ENCODE peak calls at places on chromosomes 6 and 20, in eight cellular contexts. Y is lower leg skin, X is right lobe of liver, E is GM12891, T is Peyer's patch, B is body of pancreas, R is HepG2, K is esophagus squamous epithelium. M is an unnamed sample.

GRCh38 chr6:18350271-18350670 is 36.9 kb upstream of the RNF144B start:
- DNase-seq in E (no peak), Y (no peak), B (peak), X (no peak), T (no peak), R (no peak), K (no peak), M (no peak)

GRCh38 chr6:132204606-132205005 is 196.7 kb downstream of the MOXD1 start:
- DNase-seq in R (no peak), X (no peak), T (no peak), K (no peak), Y (no peak), E (no peak), B (no peak), M (no peak)

GRCh38 chr6:111711476-111711875 is 105.8 kb upstream of the TRAF3IP2 start:
- DNase-seq in R (no peak), E (no peak), B (peak), K (no peak), X (no peak), T (peak), Y (peak), M (peak)

GRCh38 chr6:170207586-170207985 is 83.3 kb downstream of the DLL1 start:
- DNase-seq in Y (no peak), R (no peak), E (no peak), B (no peak), T (peak), K (no peak), X (no peak), M (peak)

GRCh38 chr6:126947070-126947469 is 171.4 kb upstream of the RSPO3 start:
- DNase-seq in Y (peak), B (peak), T (no peak), R (no peak), E (no peak), K (no peak), X (no peak), M (no peak)

GRCh38 chr6:97919046-97919445 is 636.0 kb upstream of the MMS22L start:
- DNase-seq in T (no peak), X (no peak), Y (no peak), K (no peak), R (no peak), E (no peak), B (no peak), M (no peak)

GRCh38 chr20:50120935-50121693 is 8.2 kb upstream of the UBE2V1 start:
- DNase-seq in K (peak), E (no peak), B (peak), X (peak), R (peak), Y (no peak), T (peak), M (peak)

GRCh38 chr6:90521955-90522354 is 64.9 kb downstream of the MAP3K7 start:
- DNase-seq in X (no peak), Y (no peak), E (no peak), K (no peak), R (no peak), B (no peak), T (no peak), M (no peak)

GRCh38 chr20:49413677-49414076 is 68.8 kb downstream of the KCNB1 start:
- DNase-seq in B (no peak), E (no peak), Y (no peak), X (no peak), K (no peak), T (no peak), R (no peak), M (no peak)

GRCh38 chr6:21971540-21971939 is 325.3 kb downstream of the PRL start:
- DNase-seq in Y (no peak), X (no peak), K (no peak), T (no peak), R (no peak), B (no peak), E (no peak), M (no peak)

GRCh38 chr6:138863331-138863730 is 67.4 kb downstream of the ECT2L start:
- DNase-seq in T (no peak), E (no peak), X (no peak), R (no peak), B (no peak), Y (no peak), K (no peak), M (no peak)

GRCh38 chr6:149567846-149568585 is 1.8 kb downstream of the GINM1 start:
- DNase-seq in Y (no peak), E (no peak), T (no peak), B (no peak), K (no peak), X (no peak), R (no peak), M (no peak)

GRCh38 chr6:109336221-109336955 is 45.9 kb downstream of the CD164 start:
- DNase-seq in K (no peak), B (peak), Y (no peak), T (peak), R (no peak), E (no peak), X (peak), M (peak)

GRCh38 chr6:132369526-132369925 is 31.7 kb downstream of the MOXD1 start:
- DNase-seq in X (no peak), K (no peak), E (no peak), R (no peak), Y (no peak), B (no peak), T (no peak), M (no peak)

GRCh38 chr6:40962241-40962640 is 76.8 kb downstream of the UNC5CL start:
- DNase-seq in B (no peak), E (peak), X (no peak), K (no peak), R (peak), T (no peak), Y (no peak), M (no peak)

GRCh38 chr6:89357390-89357789 is 4.9 kb upstream of the UBE2J1 start:
- DNase-seq in X (no peak), Y (no peak), E (no peak), T (no peak), K (no peak), B (no peak), R (no peak), M (no peak)

GRCh38 chr20:58112017-58112781 is 116.3 kb downstream of the ANKRD60 start:
- DNase-seq in E (no peak), X (no peak), B (no peak), Y (peak), K (no peak), R (no peak), T (no peak), M (no peak)

GRCh38 chr6:130796313-130796905 is 30.8 kb upstream of the SMLR1 start:
- DNase-seq in T (no peak), R (no peak), K (no peak), B (no peak), X (peak), Y (no peak), E (no peak), M (no peak)

GRCh38 chr6:152301806-152302568 is 335.2 kb downstream of the SYNE1 start:
- DNase-seq in R (peak), T (peak), Y (peak), K (peak), X (peak), E (peak), B (peak), M (peak)

GRCh38 chr20:23449400-23449799 is 3.3 kb downstream of the CST11 start:
- DNase-seq in K (no peak), B (no peak), X (no peak), Y (no peak), E (no peak), T (no peak), R (no peak), M (no peak)

GRCh38 chr6:88908598-88909548 is 54.5 kb downstream of the RNGTT start:
- DNase-seq in K (no peak), Y (no peak), X (no peak), R (no peak), E (no peak), T (no peak), B (no peak), M (no peak)

GRCh38 chr6:158557927-158558326 is 2.0 kb upstream of the TMEM181 start:
- DNase-seq in R (no peak), Y (peak), T (no peak), X (no peak), K (no peak), B (no peak), E (no peak), M (no peak)

GRCh38 chr20:52572687-52573086 is 381.1 kb upstream of the ZFP64 start:
- DNase-seq in X (no peak), R (no peak), B (no peak), E (no peak), Y (no peak), K (no peak), T (no peak), M (no peak)

GRCh38 chr20:53839423-53840176 is 230.8 kb downstream of the BCAS1 start:
- DNase-seq in X (peak), R (no peak), K (no peak), Y (no peak), E (no peak), B (peak), T (peak), M (peak)

GRCh38 chr20:24017160-24017761 is 28.7 kb upstream of the GGTLC1 start:
- DNase-seq in X (no peak), K (no peak), E (no peak), R (no peak), B (no peak), T (no peak), Y (no peak), M (no peak)

GRCh38 chr20:48489656-48490055 is 338.1 kb downstream of the PREX1 start:
- DNase-seq in R (no peak), K (no peak), T (no peak), X (no peak), Y (peak), E (no peak), B (no peak), M (no peak)

GRCh38 chr20:44271915-44272663 is 25.0 kb downstream of the GDAP1L1 start:
- DNase-seq in R (no peak), X (no peak), T (no peak), B (no peak), E (no peak), K (no peak), Y (no peak), M (no peak)

GRCh38 chr6:27889628-27890315 is 22.4 kb downstream of the OR2B2 start:
- DNase-seq in E (no peak), X (no peak), Y (peak), B (no peak), T (no peak), K (no peak), R (no peak), M (no peak)

GRCh38 chr6:37688088-37688850 is 9.4 kb downstream of the MDGA1 start:
- DNase-seq in R (no peak), K (no peak), E (no peak), X (no peak), T (no peak), B (no peak), Y (no peak), M (no peak)
- TF ChIP-seq POLR2A in R (no peak), K (no peak), E (no peak), X (no peak), T (no peak), B (no peak), Y (no peak), M (no peak)

GRCh38 chr20:17968366-17969275 is at the start of the genes MGME1 and SNX5:
- DNase-seq in K (peak), X (peak), T (peak), Y (peak), B (peak), E (peak), R (peak), M (peak)
- TF ChIP-seq POLR2A in K (peak), X (peak), T (peak), Y (no peak), B (peak), E (peak), R (peak), M (no peak)

DNA sequence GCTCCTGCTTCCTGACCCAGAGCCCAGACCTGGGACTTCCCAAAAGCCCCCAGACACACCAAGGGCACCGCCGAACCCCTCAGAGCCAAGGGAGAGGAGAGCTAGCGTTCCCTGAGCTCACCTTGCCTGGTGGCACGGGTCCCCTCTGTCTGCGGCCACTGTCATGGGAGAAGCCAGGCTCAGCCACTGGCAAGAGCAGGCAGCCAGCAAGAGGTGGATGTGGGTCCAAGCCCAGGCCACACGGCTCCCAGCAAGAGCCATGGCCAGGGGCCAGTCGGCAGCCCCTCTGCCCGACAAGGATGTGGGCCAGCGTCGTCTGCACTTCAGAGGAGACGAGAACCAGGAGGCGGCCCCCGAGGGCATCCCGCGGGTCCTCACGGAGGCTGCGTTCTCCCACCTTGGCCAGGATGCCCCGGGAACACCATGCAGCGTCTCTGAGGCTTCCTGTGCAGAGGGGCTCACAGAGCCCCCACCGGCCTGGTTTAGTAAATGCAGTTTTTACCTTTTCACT is 2.2 kb upstream of the PPDPF start:
- DNase-seq in E (no peak), T (peak), B (no peak), X (peak), K (no peak), R (no peak), Y (no peak), M (no peak)
- TF ChIP-seq POLR2A in E (no peak), T (no peak), B (no peak), X (no peak), K (no peak), R (no peak), Y (no peak), M (no peak)

GRCh38 chr6:56024931-56025330 is 149.5 kb upstream of the BMP5 start:
- DNase-seq in R (no peak), K (no peak), T (no peak), E (no peak), Y (no peak), B (no peak), X (no peak), M (no peak)
- TF ChIP-seq POLR2A in R (no peak), K (no peak), T (no peak), E (no peak), Y (no peak), B (no peak), X (no peak), M (no peak)

DNA sequence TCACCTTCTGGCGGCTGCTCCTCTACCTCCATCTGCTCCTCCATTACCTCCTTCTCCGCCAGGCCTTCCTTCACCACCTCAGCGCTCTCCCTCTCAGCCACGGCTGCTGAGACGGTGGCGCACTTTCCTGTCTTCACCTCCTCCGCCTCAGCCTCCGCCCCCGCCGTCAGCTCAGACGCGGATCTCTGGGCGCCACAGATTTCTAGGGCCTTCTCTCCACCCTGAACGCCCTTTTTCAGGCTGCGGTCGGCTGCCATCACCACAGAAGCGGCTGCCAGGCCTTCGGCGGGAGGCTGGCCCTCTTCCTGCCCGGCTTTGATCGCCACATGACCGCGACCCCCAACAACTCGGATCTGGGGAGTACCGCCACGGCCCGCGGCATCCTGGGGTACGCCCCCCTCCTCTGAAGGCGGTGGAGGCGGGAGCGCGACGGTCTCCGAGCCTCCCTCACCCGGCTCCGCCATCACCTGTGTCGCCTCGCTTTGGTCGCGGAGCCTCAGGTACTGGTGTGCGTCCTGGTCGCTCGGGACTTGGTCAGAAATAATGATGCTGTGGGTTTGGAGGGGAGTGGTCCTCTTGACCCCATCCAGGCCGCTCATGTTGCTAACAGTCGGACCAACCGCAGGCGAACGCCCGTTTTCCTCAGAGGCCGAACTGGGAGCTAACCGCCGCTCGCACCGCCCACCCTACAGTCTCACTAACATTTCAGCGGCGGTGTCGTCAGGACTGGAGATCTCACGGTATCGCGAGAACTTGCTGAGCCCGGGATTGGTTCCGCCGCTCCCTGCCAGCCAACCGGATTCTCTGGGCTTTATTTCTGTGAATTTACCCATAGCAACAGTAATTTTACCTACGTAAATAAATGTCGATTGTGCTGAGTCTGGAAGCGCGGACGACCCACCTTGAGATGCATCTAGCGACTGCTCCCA is at the start of gene TSPYL1:
- DNase-seq in E (peak), R (peak), X (peak), K (peak), T (peak), B (peak), Y (peak), M (peak)
- TF ChIP-seq POLR2A in E (peak), R (peak), X (peak), K (peak), T (peak), B (peak), Y (peak), M (no peak)

GRCh38 chr6:139877828-139878405 is 503.5 kb upstream of the CITED2 start:
- DNase-seq in T (no peak), K (no peak), X (peak), Y (no peak), R (no peak), B (peak), E (no peak), M (no peak)
- TF ChIP-seq POLR2A in T (no peak), K (no peak), X (no peak), Y (no peak), R (no peak), B (no peak), E (no peak), M (no peak)

DNA sequence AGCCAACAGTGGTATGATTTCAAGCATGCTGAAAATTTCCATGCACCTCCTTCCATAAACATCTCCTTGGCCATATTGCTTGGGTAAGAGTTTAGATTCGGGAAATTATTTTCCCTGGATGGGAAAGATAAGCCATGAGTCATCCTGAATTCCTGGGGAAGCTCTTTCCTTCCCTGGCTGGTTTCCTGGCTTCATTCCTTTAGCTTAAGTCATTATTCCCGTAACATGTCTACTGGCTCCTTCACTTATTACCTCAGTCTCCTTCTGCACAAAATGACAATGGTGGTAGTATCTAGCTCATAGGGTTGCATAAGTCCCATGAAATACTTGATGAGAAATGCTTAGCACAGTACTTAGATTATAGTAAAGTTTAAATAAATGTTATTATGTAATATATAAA is 27.6 kb downstream of the TINAG start:
- DNase-seq in B (no peak), X (no peak), E (no peak), R (peak), K (no peak), Y (no peak), T (no peak), M (no peak)
- TF ChIP-seq POLR2A in B (no peak), X (no peak), E (no peak), R (no peak), K (no peak), Y (no peak), T (no peak), M (no peak)

DNA sequence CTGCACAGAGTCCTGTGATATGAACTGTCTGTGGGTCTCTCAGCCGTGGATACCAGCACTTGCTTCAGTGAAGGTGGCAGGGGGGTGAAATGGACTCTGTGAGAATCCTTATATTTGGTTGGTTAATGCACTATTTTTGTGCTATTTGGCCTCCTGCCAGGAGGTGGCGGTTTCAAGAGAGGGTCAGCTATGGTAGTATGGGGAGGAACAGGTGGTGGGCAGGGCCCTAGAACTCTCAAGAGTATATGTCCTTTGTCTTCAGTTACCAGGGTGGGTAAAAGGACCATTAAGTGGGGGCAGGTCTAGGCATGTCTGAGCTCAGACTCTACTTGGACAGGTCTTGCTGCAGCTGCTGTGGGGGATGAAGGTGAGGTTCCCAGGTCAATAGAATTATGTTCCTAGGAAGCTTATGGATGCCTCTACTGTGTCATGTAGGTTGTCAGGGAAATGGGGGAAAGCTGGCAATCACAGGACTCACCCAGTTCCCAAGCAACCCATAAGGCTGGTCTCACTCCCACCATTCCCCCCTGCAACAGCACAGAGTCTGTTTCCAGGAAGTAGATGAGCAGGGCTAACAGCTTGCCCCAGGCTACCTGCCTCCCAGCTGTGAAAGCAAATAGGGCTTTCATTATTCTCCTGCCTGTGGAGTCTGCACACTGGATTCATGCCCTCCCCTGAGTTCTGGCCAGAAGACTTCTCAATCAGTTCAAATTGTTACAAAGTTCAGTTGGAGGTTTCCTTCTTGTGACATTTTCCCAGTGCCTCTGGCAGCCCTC is 56.8 kb upstream of the PHIP start:
- DNase-seq in B (no peak), X (no peak), K (no peak), E (no peak), Y (no peak), T (no peak), R (no peak), M (no peak)
- TF ChIP-seq POLR2A in B (no peak), X (no peak), K (no peak), E (no peak), Y (no peak), T (no peak), R (no peak), M (no peak)

GRCh38 chr20:36745927-36746659 is at the start of gene NDRG3:
- DNase-seq in X (peak), T (peak), E (peak), R (peak), K (peak), B (peak), Y (peak), M (peak)
- TF ChIP-seq POLR2A in X (no peak), T (no peak), E (peak), R (peak), K (no peak), B (peak), Y (no peak), M (no peak)

DNA sequence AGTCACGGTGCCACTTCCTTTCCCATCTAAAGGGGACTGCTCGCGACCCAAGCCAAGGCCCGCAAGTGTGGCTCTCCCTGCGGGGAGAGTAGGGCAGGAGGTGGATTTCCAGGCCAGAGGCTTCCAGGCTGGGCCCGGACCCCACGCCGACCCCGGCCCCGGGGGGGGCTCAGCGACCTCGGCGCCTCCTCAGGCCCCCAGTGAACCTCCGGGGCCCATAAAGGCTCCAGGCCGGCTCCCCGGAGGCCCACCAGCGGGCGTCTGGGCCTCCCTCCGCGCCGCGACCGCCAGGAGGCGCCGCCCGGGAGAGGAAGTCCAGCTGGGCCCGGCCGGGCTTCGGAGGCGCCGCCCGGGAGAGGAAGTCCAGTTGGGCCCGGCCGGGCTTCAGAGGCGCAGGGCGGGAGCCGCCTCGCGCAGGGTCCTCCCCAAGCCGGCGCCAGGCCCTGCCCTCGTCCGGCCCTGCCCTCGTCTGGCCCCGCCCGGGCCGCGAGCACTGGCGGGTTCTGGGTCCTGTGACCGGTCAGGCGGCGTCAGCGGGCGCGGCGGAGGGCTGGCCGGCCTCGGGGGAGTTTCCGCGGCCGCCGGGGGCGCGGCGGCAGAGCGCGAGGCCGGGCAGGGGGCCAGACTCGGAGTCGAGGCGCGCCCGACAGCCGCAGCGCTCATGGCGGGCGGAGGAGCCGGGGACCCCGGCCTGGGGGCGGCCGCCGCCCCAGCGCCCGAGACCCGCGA is at the start of gene RAB32:
- DNase-seq in Y (peak), K (peak), T (peak), E (peak), R (peak), B (peak), X (peak), M (peak)
- TF ChIP-seq POLR2A in Y (no peak), K (no peak), T (no peak), E (no peak), R (peak), B (peak), X (peak), M (no peak)